ENCODE peak calls at places on chromosomes 13 and 19, in ten cellular contexts. Z is caudate nucleus, H is dorsolateral prefrontal cortex, L is activated T-cell treated with anti-CD3 and anti-CD28 coated beads for 1 hour, F is NCI-H774, W is HFFc6, N is HCT116, K is EH, U is GDM1, X is NCI-H2171. B is an unnamed sample.

GRCh38 chr19:30339624-30340525 is 32.3 kb upstream of the ZNF536 start:
- DNase-seq in Z (no peak), W (no peak), N (no peak), L (no peak), H (no peak), K (no peak), F (no peak), U (no peak), X (no peak), B (no peak)

GRCh38 chr13:41463823-41464602 is 6.7 kb downstream of the RGCC start:
- DNase-seq in L (peak), X (no peak), N (no peak), F (no peak), Z (no peak), W (no peak), U (no peak), H (no peak), K (no peak), B (no peak)

GRCh38 chr19:35462476-35462953 is 14.5 kb downstream of the FFAR2 start:
- DNase-seq in L (peak), N (no peak), K (peak), X (no peak), H (no peak), F (no peak), Z (no peak), U (peak), W (peak), B (peak)

GRCh38 chr19:10751109-10751972 is 33.5 kb downstream of the DNM2 start:
- DNase-seq in X (no peak), U (no peak), H (no peak), N (no peak), W (no peak), K (no peak), F (no peak), Z (no peak), L (no peak), B (no peak)

GRCh38 chr13:50485979-50486935 is 357.2 kb downstream of the DLEU7 start:
- DNase-seq in H (no peak), N (no peak), X (peak), U (no peak), K (no peak), Z (no peak), L (no peak), F (no peak), W (no peak), B (no peak)

GRCh38 chr19:14505488-14506239 is 9.7 kb upstream of the GIPC1 start:
- DNase-seq in Z (no peak), L (peak), W (peak), U (peak), H (no peak), N (peak), K (peak), X (no peak), F (no peak), B (peak)

GRCh38 chr13:98822238-98822606 is 69.8 kb upstream of the SLC15A1 start:
- DNase-seq in W (no peak), X (no peak), N (no peak), Z (no peak), H (no peak), L (no peak), K (peak), U (no peak), F (no peak), B (no peak)

GRCh38 chr13:27573265-27573664 is 47.1 kb downstream of the LNX2 start:
- DNase-seq in H (no peak), X (no peak), F (no peak), L (no peak), W (peak), U (no peak), N (no peak), Z (no peak), K (peak), B (no peak)

GRCh38 chr19:58538257-58539168 is 5.4 kb upstream of the TRIM28 start:
- DNase-seq in Z (no peak), K (no peak), U (peak), W (no peak), F (no peak), L (no peak), X (peak), H (no peak), N (no peak), B (peak)

GRCh38 chr13:44972956-44973581 is 16.2 kb downstream of the NUFIP1 start:
- DNase-seq in H (no peak), Z (no peak), N (peak), F (no peak), L (no peak), K (peak), X (no peak), U (no peak), W (peak), B (no peak)

GRCh38 chr19:35641515-35642151 is at the start of gene ETV2:
- DNase-seq in F (no peak), Z (no peak), W (no peak), U (no peak), K (peak), X (no peak), N (no peak), H (no peak), L (no peak), B (peak)

GRCh38 chr19:30512748-30513389 is 140.7 kb downstream of the ZNF536 start:
- DNase-seq in K (no peak), X (peak), H (no peak), L (no peak), U (no peak), W (no peak), F (no peak), N (no peak), Z (no peak), B (no peak)

B was measured in effector CD8-positive, alpha-beta T cell.